ENCODE peak calls at places on chromosome 14, in seven cellular contexts. A is left lung, G is mucosa of descending colon, T is uterus, Y is OCI-LY7, W is left ventricle myocardium inferior, F is Peyer's patch. P is an unnamed sample.

GRCh38 chr14:92656306-92656705 is 92.1 kb downstream of the LGMN start:
- DNase-seq in A (no peak), G (no peak), T (no peak), Y (no peak), W (no peak), F (no peak), P (no peak)

GRCh38 chr14:50668008-50668851 is at the start of gene SAV1:
- DNase-seq in A (peak; percentile 80), G (peak; percentile 91), T (peak; percentile 83), Y (peak; percentile 65), W (peak; percentile 88), F (peak; percentile 88), P (peak; percentile 77)

GRCh38 chr14:101219896-101220703 is 316.6 kb upstream of the RTL1 start:
- DNase-seq in A (no peak), G (no peak), T (peak; percentile 69), Y (no peak), W (no peak), F (peak; percentile 25), P (no peak)

GRCh38 chr14:49861923-49862673 is 9.5 kb upstream of the NEMF start:
- DNase-seq in A (peak; percentile 85), G (peak; percentile 84), T (peak; percentile 91), Y (peak; percentile 89), W (peak; percentile 81), F (peak; percentile 94), P (peak; percentile 84)

GRCh38 chr14:64109821-64110554 is 184.2 kb downstream of the ESR2 start:
- DNase-seq in A (no peak), G (no peak), T (no peak), Y (no peak), W (no peak), F (no peak), P (no peak)

GRCh38 chr14:103697196-103697595 is 18.1 kb downstream of the XRCC3 start:
- DNase-seq in A (no peak), G (no peak), T (no peak), Y (no peak), W (no peak), F (no peak), P (no peak)

GRCh38 chr14:23153891-23154796 is 29.3 kb downstream of the SLC7A8 start:
- DNase-seq in A (peak; percentile 93), G (peak; percentile 85), T (peak; percentile 97), Y (no peak), W (peak; percentile 92), F (peak; percentile 84), P (no peak)

GRCh38 chr14:91128699-91129098 is 14.8 kb downstream of the DGLUCY start:
- DNase-seq in A (no peak), G (no peak), T (no peak), Y (no peak), W (no peak), F (no peak), P (no peak)

GRCh38 chr14:104143071-104143470 is 4.7 kb downstream of the KIF26A start:
- DNase-seq in A (no peak), G (peak; percentile 18), T (no peak), Y (no peak), W (no peak), F (no peak), P (no peak)

GRCh38 chr14:105180598-105181528 is at the start of gene NUDT14:
- DNase-seq in A (peak; percentile 82), G (peak; percentile 97), T (no peak), Y (peak; percentile 84), W (peak; percentile 66), F (peak; percentile 95), P (peak; percentile 70)

GRCh38 chr14:105126970-105127307 is 41.6 kb downstream of the JAG2 start:
- DNase-seq in A (no peak), G (no peak), T (no peak), Y (no peak), W (no peak), F (no peak), P (no peak)

GRCh38 chr14:100649173-100649519 is 61.9 kb upstream of the BEGAIN start:
- DNase-seq in A (no peak), G (no peak), T (no peak), Y (no peak), W (no peak), F (no peak), P (no peak)

GRCh38 chr14:69354383-69355154 is 43.5 kb downstream of the ERH start:
- DNase-seq in A (no peak), G (peak; percentile 70), T (no peak), Y (peak; percentile 86), W (no peak), F (peak; percentile 86), P (peak; percentile 86)

GRCh38 chr14:70995671-70996070 is 88.4 kb downstream of the PCNX1 start:
- DNase-seq in A (no peak), G (peak; percentile 59), T (no peak), Y (no peak), W (no peak), F (peak; percentile 62), P (no peak)

GRCh38 chr14:67883717-67884116 is 64.1 kb downstream of the RAD51B start:
- DNase-seq in A (no peak), G (no peak), T (no peak), Y (peak; percentile 15), W (no peak), F (no peak), P (no peak)

GRCh38 chr14:60514378-60515243 is 5.7 kb downstream of the SIX6 start:
- DNase-seq in A (no peak), G (no peak), T (no peak), Y (no peak), W (no peak), F (no peak), P (no peak)

GRCh38 chr14:77123381-77124344 is 17.9 kb downstream of the ZDHHC22 start:
- DNase-seq in A (peak; percentile 83), G (peak; percentile 91), T (no peak), Y (peak; percentile 65), W (peak; percentile 55), F (peak; percentile 93), P (no peak)

GRCh38 chr14:21796912-21797311 is 123.3 kb upstream of the OR4E1 start:
- DNase-seq in A (no peak), G (no peak), T (no peak), Y (peak; percentile 3), W (no peak), F (no peak), P (no peak)

GRCh38 chr14:104752338-104752734 is 611 bp upstream of the SIVA1 start:
- DNase-seq in A (no peak), G (no peak), T (no peak), Y (no peak), W (no peak), F (no peak), P (no peak)

DNA sequence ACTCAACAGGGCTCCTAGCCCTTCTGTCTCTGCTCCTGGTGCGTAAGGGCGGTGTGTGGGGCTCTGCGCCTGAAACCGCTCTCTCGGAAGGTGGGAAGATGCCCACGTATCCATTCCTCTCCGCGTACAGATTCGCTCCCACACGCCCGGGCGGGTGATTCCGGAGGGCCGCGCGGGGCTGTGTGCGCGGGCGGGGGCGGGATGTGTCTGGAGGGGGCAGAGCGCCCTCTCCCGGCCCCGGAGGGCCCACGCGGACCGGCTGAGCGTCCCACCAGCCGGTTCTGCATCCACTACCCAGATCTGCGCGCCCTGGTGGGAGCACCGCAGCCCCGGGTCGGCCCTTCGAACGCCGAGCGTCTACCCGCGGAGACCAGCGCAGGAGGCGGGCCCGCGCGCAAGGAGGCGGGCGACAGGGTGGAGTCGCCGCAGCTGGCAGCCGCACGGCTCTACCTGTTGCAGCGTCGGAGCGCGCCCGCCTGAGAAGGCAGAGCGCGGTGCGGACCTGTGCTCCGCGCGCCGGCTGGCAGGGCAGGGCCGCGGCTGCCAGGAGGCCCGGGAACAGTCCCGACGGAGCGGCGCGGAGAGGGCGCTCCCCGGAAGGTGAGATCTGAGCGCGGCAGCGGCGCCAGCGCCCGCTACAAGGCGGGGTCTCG is 1.4 kb upstream of the KCNK13 start:
- DNase-seq in A (peak; percentile 37), G (peak; percentile 70), T (no peak), Y (no peak), W (peak; percentile 42), F (peak; percentile 49), P (peak; percentile 81)
- TF ChIP-seq CTCF in A (peak; percentile 32), G (no peak), T (no peak), Y (peak; percentile 51), W (peak; percentile 65), F (no peak), P (peak; percentile 54)

GRCh38 chr14:24761141-24761540 is 127.2 kb upstream of the GZMB start:
- DNase-seq in A (no peak), G (no peak), T (no peak), Y (no peak), W (no peak), F (no peak), P (no peak)
- H3K36me3 ChIP-seq in A (no peaks in the 10 kb centered on the region), G (no peaks in the 10 kb centered on the region), T (no peaks in the 10 kb centered on the region), Y (no peaks in the 10 kb centered on the region), W (no peaks in the 10 kb centered on the region), F (no peaks in the 10 kb centered on the region), P (no peaks in the 10 kb centered on the region)

DNA sequence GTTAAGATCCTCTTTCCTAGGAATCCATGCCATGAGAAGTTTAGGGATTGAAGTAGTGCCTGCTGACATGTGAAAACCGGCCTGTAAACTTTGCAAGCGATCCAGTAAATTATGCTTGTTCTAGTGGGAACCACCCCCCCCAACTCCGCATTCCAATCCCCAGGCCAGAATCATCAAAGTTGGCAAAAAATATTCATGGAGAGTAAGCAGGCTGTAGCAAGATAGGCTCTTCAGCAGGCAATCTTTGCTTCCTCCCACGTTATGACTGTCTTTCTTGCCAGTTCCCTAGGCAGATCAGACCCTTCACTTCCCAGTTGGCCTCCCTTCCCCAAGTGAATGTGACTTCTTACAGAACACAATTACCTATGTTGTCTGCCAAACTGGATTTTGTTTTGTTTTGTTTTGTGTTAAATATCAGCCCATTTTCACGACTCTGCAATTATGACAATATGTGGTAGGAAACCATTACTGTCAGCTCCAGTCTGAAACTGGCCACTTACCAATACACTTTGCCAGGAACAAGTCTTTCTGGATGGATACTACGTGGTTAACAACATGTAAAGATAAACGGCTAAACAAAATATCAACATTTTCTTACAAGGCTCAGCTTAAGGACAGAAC is 1.1 kb upstream of the PTGER2 start:
- DNase-seq in A (no peak), G (no peak), T (peak; percentile 47), Y (no peak), W (no peak), F (no peak), P (no peak)
- H3K4me3 ChIP-seq in A (peak overlapping the region; percentile 50), G (peak overlapping the region; percentile 38), T (peak overlapping the region; percentile 58), Y (no peak overlapping the region), W (peak overlapping the region; percentile 71), F (peak overlapping the region; percentile 49), P (no peak overlapping the region)

GRCh38 chr14:56590535-56590951 is 10.9 kb downstream of the TMEM260 start:
- DNase-seq in A (no peak), G (no peak), T (no peak), Y (no peak), W (peak; percentile 15), F (no peak), P (no peak)

GRCh38 chr14:56581041-56581727 is 1.6 kb downstream of the TMEM260 start:
- DNase-seq in A (no peak), G (no peak), T (no peak), Y (no peak), W (no peak), F (no peak), P (peak; percentile 13)

GRCh38 chr14:56587701-56588100 is 8.1 kb downstream of the TMEM260 start:
- DNase-seq in A (no peak), G (no peak), T (no peak), Y (no peak), W (no peak), F (no peak), P (no peak)

GRCh38 chr14:56580317-56580711 is 716 bp downstream of the TMEM260 start:
- DNase-seq in A (no peak), G (no peak), T (no peak), Y (no peak), W (no peak), F (no peak), P (no peak)

GRCh38 chr14:56585461-56586084 is 6.0 kb downstream of the TMEM260 start:
- DNase-seq in A (no peak), G (no peak), T (no peak), Y (no peak), W (no peak), F (no peak), P (no peak)
- TF ChIP-seq CTCF in A (no peak), G (no peak), T (no peak), Y (no peak), W (no peak), F (no peak), P (no peak)

P was measured in GM06990.